ENCODE peak calls at places on chromosome 9, in eight cellular contexts. One of them, this sample, is unnamed.

GRCh38 chr9:92385474-92385873 is 18.9 kb downstream of the OGN start:
- DNase-seq in chondrocyte: no peak
- DNase-seq in anterior cingulate cortex: no peak
- DNase-seq in NT2/D1: no peak
- DNase-seq in uterus: no peak
- DNase-seq in cardiac septum: no peak
- DNase-seq in activated T-helper 1 cell treated with anti-CD3 and anti-CD28 coated beads, Interleukin-12 subunit alpha, Interleukin-12 subunit beta, Interleukin-2, Interleukin-4 antibody, amounts not matched to agents 30 ng/mL and 10 ng/mL and 1 ng/mL, durations not matched to agents 14 hours and 24 hours and 36 hours: no peak
- DNase-seq in stimulated activated effector memory CD8-positive, alpha-beta T cell treated with anti-CD3 and anti-CD28 coated beads, Interleukin-12 subunit alpha, Interleukin-12 subunit beta, amount 100 ng/mL, for 72 hours: no peak
- DNase-seq in this sample: no peak

GRCh38 chr9:101121836-101122399 is 93.4 kb downstream of the PLPPR1 start:
- DNase-seq in chondrocyte: no peak
- DNase-seq in anterior cingulate cortex: no peak
- DNase-seq in NT2/D1: no peak
- DNase-seq in uterus: no peak
- DNase-seq in cardiac septum: no peak
- DNase-seq in activated T-helper 1 cell treated with anti-CD3 and anti-CD28 coated beads, Interleukin-12 subunit alpha, Interleukin-12 subunit beta, Interleukin-2, Interleukin-4 antibody, amounts not matched to agents 30 ng/mL and 10 ng/mL and 1 ng/mL, durations not matched to agents 14 hours and 24 hours and 36 hours: no peak
- DNase-seq in stimulated activated effector memory CD8-positive, alpha-beta T cell treated with anti-CD3 and anti-CD28 coated beads, Interleukin-12 subunit alpha, Interleukin-12 subunit beta, amount 100 ng/mL, for 72 hours: no peak
- DNase-seq in this sample: no peak

GRCh38 chr9:118962426-118962825 is 406.8 kb downstream of the BRINP1 start:
- DNase-seq in chondrocyte: no peak
- DNase-seq in anterior cingulate cortex: peak; percentile 1
- DNase-seq in NT2/D1: no peak
- DNase-seq in uterus: no peak
- DNase-seq in cardiac septum: no peak
- DNase-seq in activated T-helper 1 cell treated with anti-CD3 and anti-CD28 coated beads, Interleukin-12 subunit alpha, Interleukin-12 subunit beta, Interleukin-2, Interleukin-4 antibody, amounts not matched to agents 30 ng/mL and 10 ng/mL and 1 ng/mL, durations not matched to agents 14 hours and 24 hours and 36 hours: no peak
- DNase-seq in stimulated activated effector memory CD8-positive, alpha-beta T cell treated with anti-CD3 and anti-CD28 coated beads, Interleukin-12 subunit alpha, Interleukin-12 subunit beta, amount 100 ng/mL, for 72 hours: no peak
- DNase-seq in this sample: no peak

GRCh38 chr9:98854206-98854756 is 46.8 kb downstream of the GALNT12 start:
- DNase-seq in chondrocyte: no peak
- DNase-seq in anterior cingulate cortex: no peak
- DNase-seq in NT2/D1: no peak
- DNase-seq in uterus: no peak
- DNase-seq in cardiac septum: no peak
- DNase-seq in activated T-helper 1 cell treated with anti-CD3 and anti-CD28 coated beads, Interleukin-12 subunit alpha, Interleukin-12 subunit beta, Interleukin-2, Interleukin-4 antibody, amounts not matched to agents 30 ng/mL and 10 ng/mL and 1 ng/mL, durations not matched to agents 14 hours and 24 hours and 36 hours: no peak
- DNase-seq in stimulated activated effector memory CD8-positive, alpha-beta T cell treated with anti-CD3 and anti-CD28 coated beads, Interleukin-12 subunit alpha, Interleukin-12 subunit beta, amount 100 ng/mL, for 72 hours: no peak
- DNase-seq in this sample: no peak

GRCh38 chr9:132798817-132799790 is 79.0 kb downstream of the AK8 start:
- DNase-seq in chondrocyte: no peak
- DNase-seq in anterior cingulate cortex: no peak
- DNase-seq in NT2/D1: no peak
- DNase-seq in uterus: no peak
- DNase-seq in cardiac septum: no peak
- DNase-seq in activated T-helper 1 cell treated with anti-CD3 and anti-CD28 coated beads, Interleukin-12 subunit alpha, Interleukin-12 subunit beta, Interleukin-2, Interleukin-4 antibody, amounts not matched to agents 30 ng/mL and 10 ng/mL and 1 ng/mL, durations not matched to agents 14 hours and 24 hours and 36 hours: no peak
- DNase-seq in stimulated activated effector memory CD8-positive, alpha-beta T cell treated with anti-CD3 and anti-CD28 coated beads, Interleukin-12 subunit alpha, Interleukin-12 subunit beta, amount 100 ng/mL, for 72 hours: no peak
- DNase-seq in this sample: no peak

GRCh38 chr9:21964925-21965385 is 29.2 kb downstream of the CDKN2A start:
- DNase-seq in chondrocyte: no peak
- DNase-seq in anterior cingulate cortex: no peak
- DNase-seq in NT2/D1: no peak
- DNase-seq in uterus: no peak
- DNase-seq in cardiac septum: no peak
- DNase-seq in activated T-helper 1 cell treated with anti-CD3 and anti-CD28 coated beads, Interleukin-12 subunit alpha, Interleukin-12 subunit beta, Interleukin-2, Interleukin-4 antibody, amounts not matched to agents 30 ng/mL and 10 ng/mL and 1 ng/mL, durations not matched to agents 14 hours and 24 hours and 36 hours: peak; percentile 61
- DNase-seq in stimulated activated effector memory CD8-positive, alpha-beta T cell treated with anti-CD3 and anti-CD28 coated beads, Interleukin-12 subunit alpha, Interleukin-12 subunit beta, amount 100 ng/mL, for 72 hours: peak; percentile 28
- DNase-seq in this sample: peak; percentile 79

GRCh38 chr9:69122086-69122390 is 52.0 kb upstream of the TJP2 start:
- DNase-seq in chondrocyte: no peak
- DNase-seq in anterior cingulate cortex: peak; percentile 51
- DNase-seq in NT2/D1: peak; percentile 36
- DNase-seq in uterus: peak; percentile 40
- DNase-seq in cardiac septum: peak; percentile 82
- DNase-seq in activated T-helper 1 cell treated with anti-CD3 and anti-CD28 coated beads, Interleukin-12 subunit alpha, Interleukin-12 subunit beta, Interleukin-2, Interleukin-4 antibody, amounts not matched to agents 30 ng/mL and 10 ng/mL and 1 ng/mL, durations not matched to agents 14 hours and 24 hours and 36 hours: no peak
- DNase-seq in stimulated activated effector memory CD8-positive, alpha-beta T cell treated with anti-CD3 and anti-CD28 coated beads, Interleukin-12 subunit alpha, Interleukin-12 subunit beta, amount 100 ng/mL, for 72 hours: peak; percentile 8
- DNase-seq in this sample: peak; percentile 84

GRCh38 chr9:129888085-129888808 is 53.0 kb downstream of the USP20 start:
- DNase-seq in chondrocyte: no peak
- DNase-seq in anterior cingulate cortex: no peak
- DNase-seq in NT2/D1: no peak
- DNase-seq in uterus: no peak
- DNase-seq in cardiac septum: peak; percentile 94
- DNase-seq in activated T-helper 1 cell treated with anti-CD3 and anti-CD28 coated beads, Interleukin-12 subunit alpha, Interleukin-12 subunit beta, Interleukin-2, Interleukin-4 antibody, amounts not matched to agents 30 ng/mL and 10 ng/mL and 1 ng/mL, durations not matched to agents 14 hours and 24 hours and 36 hours: peak; percentile 93
- DNase-seq in stimulated activated effector memory CD8-positive, alpha-beta T cell treated with anti-CD3 and anti-CD28 coated beads, Interleukin-12 subunit alpha, Interleukin-12 subunit beta, amount 100 ng/mL, for 72 hours: peak; percentile 83
- DNase-seq in this sample: peak; percentile 97

GRCh38 chr9:134589748-134590147 is 51.9 kb upstream of the COL5A1 start:
- DNase-seq in chondrocyte: no peak
- DNase-seq in anterior cingulate cortex: no peak
- DNase-seq in NT2/D1: no peak
- DNase-seq in uterus: no peak
- DNase-seq in cardiac septum: no peak
- DNase-seq in activated T-helper 1 cell treated with anti-CD3 and anti-CD28 coated beads, Interleukin-12 subunit alpha, Interleukin-12 subunit beta, Interleukin-2, Interleukin-4 antibody, amounts not matched to agents 30 ng/mL and 10 ng/mL and 1 ng/mL, durations not matched to agents 14 hours and 24 hours and 36 hours: no peak
- DNase-seq in stimulated activated effector memory CD8-positive, alpha-beta T cell treated with anti-CD3 and anti-CD28 coated beads, Interleukin-12 subunit alpha, Interleukin-12 subunit beta, amount 100 ng/mL, for 72 hours: no peak
- DNase-seq in this sample: no peak

GRCh38 chr9:134535171-134535570 is 106.4 kb upstream of the COL5A1 start:
- DNase-seq in chondrocyte: peak; percentile 57
- DNase-seq in anterior cingulate cortex: no peak
- DNase-seq in NT2/D1: no peak
- DNase-seq in uterus: no peak
- DNase-seq in cardiac septum: no peak
- DNase-seq in activated T-helper 1 cell treated with anti-CD3 and anti-CD28 coated beads, Interleukin-12 subunit alpha, Interleukin-12 subunit beta, Interleukin-2, Interleukin-4 antibody, amounts not matched to agents 30 ng/mL and 10 ng/mL and 1 ng/mL, durations not matched to agents 14 hours and 24 hours and 36 hours: no peak
- DNase-seq in stimulated activated effector memory CD8-positive, alpha-beta T cell treated with anti-CD3 and anti-CD28 coated beads, Interleukin-12 subunit alpha, Interleukin-12 subunit beta, amount 100 ng/mL, for 72 hours: no peak
- DNase-seq in this sample: peak; percentile 27

GRCh38 chr9:133656211-133657119 is 20.3 kb downstream of the DBH start:
- DNase-seq in chondrocyte: no peak
- DNase-seq in anterior cingulate cortex: no peak
- DNase-seq in NT2/D1: no peak
- DNase-seq in uterus: no peak
- DNase-seq in cardiac septum: no peak
- DNase-seq in activated T-helper 1 cell treated with anti-CD3 and anti-CD28 coated beads, Interleukin-12 subunit alpha, Interleukin-12 subunit beta, Interleukin-2, Interleukin-4 antibody, amounts not matched to agents 30 ng/mL and 10 ng/mL and 1 ng/mL, durations not matched to agents 14 hours and 24 hours and 36 hours: no peak
- DNase-seq in stimulated activated effector memory CD8-positive, alpha-beta T cell treated with anti-CD3 and anti-CD28 coated beads, Interleukin-12 subunit alpha, Interleukin-12 subunit beta, amount 100 ng/mL, for 72 hours: no peak
- DNase-seq in this sample: no peak

GRCh38 chr9:93596399-93596798 is 20.0 kb downstream of the PHF2 start:
- DNase-seq in chondrocyte: no peak
- DNase-seq in anterior cingulate cortex: no peak
- DNase-seq in NT2/D1: no peak
- DNase-seq in uterus: no peak
- DNase-seq in cardiac septum: no peak
- DNase-seq in activated T-helper 1 cell treated with anti-CD3 and anti-CD28 coated beads, Interleukin-12 subunit alpha, Interleukin-12 subunit beta, Interleukin-2, Interleukin-4 antibody, amounts not matched to agents 30 ng/mL and 10 ng/mL and 1 ng/mL, durations not matched to agents 14 hours and 24 hours and 36 hours: no peak
- DNase-seq in stimulated activated effector memory CD8-positive, alpha-beta T cell treated with anti-CD3 and anti-CD28 coated beads, Interleukin-12 subunit alpha, Interleukin-12 subunit beta, amount 100 ng/mL, for 72 hours: no peak
- DNase-seq in this sample: no peak

GRCh38 chr9:98087420-98088354 is 31.2 kb downstream of the NANS start:
- DNase-seq in chondrocyte: no peak
- DNase-seq in anterior cingulate cortex: no peak
- DNase-seq in NT2/D1: no peak
- DNase-seq in uterus: no peak
- DNase-seq in cardiac septum: no peak
- DNase-seq in activated T-helper 1 cell treated with anti-CD3 and anti-CD28 coated beads, Interleukin-12 subunit alpha, Interleukin-12 subunit beta, Interleukin-2, Interleukin-4 antibody, amounts not matched to agents 30 ng/mL and 10 ng/mL and 1 ng/mL, durations not matched to agents 14 hours and 24 hours and 36 hours: no peak
- DNase-seq in stimulated activated effector memory CD8-positive, alpha-beta T cell treated with anti-CD3 and anti-CD28 coated beads, Interleukin-12 subunit alpha, Interleukin-12 subunit beta, amount 100 ng/mL, for 72 hours: no peak
- DNase-seq in this sample: peak; percentile 86

GRCh38 chr9:109349431-109349846 is 28.6 kb upstream of the EPB41L4B start:
- DNase-seq in chondrocyte: no peak
- DNase-seq in anterior cingulate cortex: peak; percentile 14
- DNase-seq in NT2/D1: no peak
- DNase-seq in uterus: no peak
- DNase-seq in cardiac septum: no peak
- DNase-seq in activated T-helper 1 cell treated with anti-CD3 and anti-CD28 coated beads, Interleukin-12 subunit alpha, Interleukin-12 subunit beta, Interleukin-2, Interleukin-4 antibody, amounts not matched to agents 30 ng/mL and 10 ng/mL and 1 ng/mL, durations not matched to agents 14 hours and 24 hours and 36 hours: no peak
- DNase-seq in stimulated activated effector memory CD8-positive, alpha-beta T cell treated with anti-CD3 and anti-CD28 coated beads, Interleukin-12 subunit alpha, Interleukin-12 subunit beta, amount 100 ng/mL, for 72 hours: no peak
- DNase-seq in this sample: no peak

GRCh38 chr9:27785714-27786100 is 212.4 kb upstream of the C9orf72 start:
- DNase-seq in chondrocyte: no peak
- DNase-seq in anterior cingulate cortex: no peak
- DNase-seq in NT2/D1: no peak
- DNase-seq in uterus: no peak
- DNase-seq in cardiac septum: no peak
- DNase-seq in activated T-helper 1 cell treated with anti-CD3 and anti-CD28 coated beads, Interleukin-12 subunit alpha, Interleukin-12 subunit beta, Interleukin-2, Interleukin-4 antibody, amounts not matched to agents 30 ng/mL and 10 ng/mL and 1 ng/mL, durations not matched to agents 14 hours and 24 hours and 36 hours: no peak
- DNase-seq in stimulated activated effector memory CD8-positive, alpha-beta T cell treated with anti-CD3 and anti-CD28 coated beads, Interleukin-12 subunit alpha, Interleukin-12 subunit beta, amount 100 ng/mL, for 72 hours: no peak
- DNase-seq in this sample: no peak

GRCh38 chr9:19660019-19660418 is 128.8 kb downstream of the SLC24A2 start:
- DNase-seq in chondrocyte: no peak
- DNase-seq in anterior cingulate cortex: no peak
- DNase-seq in NT2/D1: no peak
- DNase-seq in uterus: no peak
- DNase-seq in cardiac septum: no peak
- DNase-seq in activated T-helper 1 cell treated with anti-CD3 and anti-CD28 coated beads, Interleukin-12 subunit alpha, Interleukin-12 subunit beta, Interleukin-2, Interleukin-4 antibody, amounts not matched to agents 30 ng/mL and 10 ng/mL and 1 ng/mL, durations not matched to agents 14 hours and 24 hours and 36 hours: no peak
- DNase-seq in stimulated activated effector memory CD8-positive, alpha-beta T cell treated with anti-CD3 and anti-CD28 coated beads, Interleukin-12 subunit alpha, Interleukin-12 subunit beta, amount 100 ng/mL, for 72 hours: no peak
- DNase-seq in this sample: no peak

GRCh38 chr9:134981001-134981400 is 63.3 kb upstream of the FCN1 start:
- DNase-seq in chondrocyte: no peak
- DNase-seq in anterior cingulate cortex: no peak
- DNase-seq in NT2/D1: no peak
- DNase-seq in uterus: no peak
- DNase-seq in cardiac septum: peak; percentile 65
- DNase-seq in activated T-helper 1 cell treated with anti-CD3 and anti-CD28 coated beads, Interleukin-12 subunit alpha, Interleukin-12 subunit beta, Interleukin-2, Interleukin-4 antibody, amounts not matched to agents 30 ng/mL and 10 ng/mL and 1 ng/mL, durations not matched to agents 14 hours and 24 hours and 36 hours: no peak
- DNase-seq in stimulated activated effector memory CD8-positive, alpha-beta T cell treated with anti-CD3 and anti-CD28 coated beads, Interleukin-12 subunit alpha, Interleukin-12 subunit beta, amount 100 ng/mL, for 72 hours: no peak
- DNase-seq in this sample: no peak

GRCh38 chr9:70594546-70594945 is 180.1 kb upstream of the KLF9 start:
- DNase-seq in chondrocyte: no peak
- DNase-seq in anterior cingulate cortex: no peak
- DNase-seq in NT2/D1: no peak
- DNase-seq in uterus: no peak
- DNase-seq in cardiac septum: no peak
- DNase-seq in activated T-helper 1 cell treated with anti-CD3 and anti-CD28 coated beads, Interleukin-12 subunit alpha, Interleukin-12 subunit beta, Interleukin-2, Interleukin-4 antibody, amounts not matched to agents 30 ng/mL and 10 ng/mL and 1 ng/mL, durations not matched to agents 14 hours and 24 hours and 36 hours: no peak
- DNase-seq in stimulated activated effector memory CD8-positive, alpha-beta T cell treated with anti-CD3 and anti-CD28 coated beads, Interleukin-12 subunit alpha, Interleukin-12 subunit beta, amount 100 ng/mL, for 72 hours: no peak
- DNase-seq in this sample: no peak

This sample was measured in spleen.